ENCODE peak calls at places on chromosomes 2 and 18, in ten cellular contexts. D is stimulated activated CD4-positive, alpha-beta T cell treated with anti-CD3 and anti-CD28 coated beads, Interleukin-15, amount 100 ng/mL, for 24 hours; H is GM23338; L is mesenteric fat pad; T is HFFc6; U is stimulated activated CD8-positive, alpha-beta memory T cell treated with anti-CD3 and anti-CD28 coated beads, Interleukin-4, amount 100 ng/mL, for 1 hour; Q is H9; K is GF-D8; R is fibroblast of mammary gland; J is T follicular helper cell. Y is an unnamed sample.

GRCh38 chr2:60960706-60961105 is 56.8 kb upstream of the PEX13 start:
- DNase-seq in D (no peak), H (no peak), L (no peak), T (no peak), U (no peak), Q (no peak), K (no peak), R (no peak), J (no peak), Y (no peak)

GRCh38 chr2:96893289-96894150 is 23.6 kb upstream of the SEMA4C start:
- DNase-seq in D (no peak), H (no peak), L (no peak), T (no peak), U (no peak), Q (no peak), K (no peak), R (no peak), J (no peak), Y (no peak)

GRCh38 chr2:192151848-192152247 is 42.9 kb downstream of the TMEFF2 start:
- DNase-seq in D (no peak), H (no peak), L (no peak), T (no peak), U (no peak), Q (no peak), K (no peak), R (peak), J (no peak), Y (no peak)

GRCh38 chr2:58788402-58788801 is 547.3 kb upstream of the FANCL start:
- DNase-seq in D (no peak), H (no peak), L (no peak), T (no peak), U (no peak), Q (no peak), K (no peak), R (peak), J (no peak), Y (no peak)

GRCh38 chr2:204340511-204340910 is 204.8 kb upstream of the PARD3B start:
- DNase-seq in D (no peak), H (no peak), L (no peak), T (no peak), U (no peak), Q (no peak), K (no peak), R (no peak), J (no peak), Y (no peak)

GRCh38 chr18:78160961-78161656 is 818.5 kb upstream of the SALL3 start:
- DNase-seq in D (no peak), H (no peak), L (no peak), T (no peak), U (no peak), Q (no peak), K (no peak), R (peak), J (no peak), Y (no peak)

GRCh38 chr18:48990497-48991298 is 39.9 kb upstream of the SMAD7 start:
- DNase-seq in D (no peak), H (no peak), L (no peak), T (peak), U (no peak), Q (peak), K (no peak), R (peak), J (no peak), Y (no peak)

GRCh38 chr2:151999058-151999457 is 99.8 kb downstream of the CACNB4 start:
- DNase-seq in D (peak), H (peak), L (no peak), T (peak), U (peak), Q (peak), K (no peak), R (peak), J (peak), Y (peak)

GRCh38 chr2:224997802-224998201 is 44.5 kb downstream of the DOCK10 start:
- DNase-seq in D (no peak), H (no peak), L (no peak), T (no peak), U (no peak), Q (no peak), K (no peak), R (peak), J (no peak), Y (no peak)

GRCh38 chr2:20617892-20618467 is 32.9 kb downstream of the HS1BP3 start:
- DNase-seq in D (no peak), H (no peak), L (peak), T (peak), U (no peak), Q (no peak), K (no peak), R (peak), J (no peak), Y (peak)

GRCh38 chr2:95234806-95235205 is 27.5 kb downstream of the ZNF892 start:
- DNase-seq in D (no peak), H (no peak), L (no peak), T (no peak), U (no peak), Q (no peak), K (no peak), R (no peak), J (no peak), Y (no peak)

GRCh38 chr2:159939946-159940345 is 122.5 kb downstream of the PLA2R1 start:
- DNase-seq in D (no peak), H (peak), L (no peak), T (peak), U (no peak), Q (no peak), K (peak), R (peak), J (no peak), Y (peak)

GRCh38 chr2:167787021-167787420 is 460.4 kb downstream of the STK39 start:
- DNase-seq in D (no peak), H (no peak), L (no peak), T (no peak), U (no peak), Q (no peak), K (no peak), R (no peak), J (no peak), Y (no peak)

GRCh38 chr2:84894758-84895520 is 10.5 kb upstream of the TMSB10 start:
- DNase-seq in D (peak), H (no peak), L (no peak), T (peak), U (no peak), Q (no peak), K (peak), R (peak), J (no peak), Y (no peak)

GRCh38 chr2:127637725-127638252 is 8.2 kb upstream of the GPR17 start:
- DNase-seq in D (no peak), H (peak), L (no peak), T (peak), U (no peak), Q (peak), K (peak), R (peak), J (no peak), Y (peak)

Y was measured in foreskin melanocyte.